ENCODE peak calls at places on chromosomes 13 and 19, in ten cellular contexts. O is transverse colon; U is left ventricle myocardium inferior; Y is prostate gland; L is fibroblast of lung; E is tibial artery; W is CD4-positive, CD25-positive, alpha-beta regulatory T cell; K is mammary epithelial cell; R is Karpas-422; F is lung. M is an unnamed sample. For H3K36me3, the result is how much of the 10 kb centered on the place peaks cover.

GRCh38 chr19:45569619-45570421 is 14.8 kb downstream of the OPA3 start:
- DNase-seq in O (peak), U (peak), Y (peak), L (peak), E (no peak), W (peak), K (no peak), R (peak), F (peak), M (no peak)

GRCh38 chr13:46211521-46212351 is at the start of gene LRRC63:
- DNase-seq in O (peak), U (peak), Y (peak), L (peak), E (peak), W (peak), K (peak), R (peak), F (peak), M (peak)

GRCh38 chr19:27777726-27778125 is 1435.2 kb downstream of the UQCRFS1 start:
- DNase-seq in O (no peak), U (no peak), Y (no peak), L (no peak), E (no peak), W (no peak), K (no peak), R (no peak), F (no peak), M (no peak)

GRCh38 chr13:99072941-99073340 is 95.1 kb upstream of the DOCK9 start:
- DNase-seq in O (no peak), U (no peak), Y (no peak), L (no peak), E (no peak), W (no peak), K (no peak), R (no peak), F (no peak), M (no peak)

GRCh38 chr19:46913852-46914430 is 53.1 kb downstream of the ARHGAP35 start:
- DNase-seq in O (no peak), U (no peak), Y (no peak), L (peak), E (no peak), W (peak), K (peak), R (no peak), F (no peak), M (no peak)

GRCh38 chr19:5145521-5146511 is 176.9 kb downstream of the KDM4B start:
- DNase-seq in O (no peak), U (peak), Y (no peak), L (no peak), E (peak), W (no peak), K (no peak), R (no peak), F (no peak), M (no peak)

GRCh38 chr13:106986033-106986484 is 418.1 kb upstream of the ARGLU1 start:
- DNase-seq in O (no peak), U (peak), Y (no peak), L (peak), E (no peak), W (no peak), K (no peak), R (no peak), F (no peak), M (peak)

GRCh38 chr13:32811297-32811800 is 204.9 kb upstream of the KL start:
- DNase-seq in O (peak), U (no peak), Y (peak), L (no peak), E (no peak), W (peak), K (no peak), R (peak), F (no peak), M (peak)

GRCh38 chr13:101267656-101268055 is 148.7 kb downstream of the NALCN start:
- DNase-seq in O (no peak), U (no peak), Y (no peak), L (no peak), E (no peak), W (no peak), K (peak), R (no peak), F (no peak), M (no peak)

GRCh38 chr19:18605546-18606280 is 886 bp downstream of the CRLF1 start:
- DNase-seq in O (no peak), U (no peak), Y (no peak), L (no peak), E (no peak), W (no peak), K (no peak), R (no peak), F (no peak), M (no peak)

GRCh38 chr19:18604820-18605159 is 1.8 kb downstream of the CRLF1 start:
- DNase-seq in O (no peak), U (no peak), Y (no peak), L (no peak), E (no peak), W (no peak), K (no peak), R (no peak), F (no peak), M (no peak)

GRCh38 chr19:18603958-18604819 is 2.4 kb downstream of the CRLF1 start:
- DNase-seq in O (no peak), U (no peak), Y (no peak), L (no peak), E (peak), W (no peak), K (no peak), R (no peak), F (no peak), M (no peak)

GRCh38 chr19:18606281-18607221 is at the start of gene CRLF1:
- DNase-seq in O (no peak), U (no peak), Y (no peak), L (no peak), E (no peak), W (no peak), K (no peak), R (no peak), F (no peak), M (no peak)

GRCh38 chr19:18605196-18605545 is 1.4 kb downstream of the CRLF1 start:
- DNase-seq in O (no peak), U (no peak), Y (no peak), L (no peak), E (no peak), W (no peak), K (no peak), R (no peak), F (no peak), M (no peak)
- H3K36me3 ChIP-seq in O (under half), U (under half), Y (under half), L (under half), E (under half), W (under half), K (under half), R (under half), F (under half), M (under half)

GRCh38 chr13:20058476-20058875 is 99.9 kb downstream of the ZMYM2 start:
- DNase-seq in O (no peak), U (no peak), Y (no peak), L (no peak), E (no peak), W (no peak), K (no peak), R (no peak), F (no peak), M (no peak)

GRCh38 chr13:20057214-20057613 is 98.7 kb downstream of the ZMYM2 start:
- DNase-seq in O (no peak), U (no peak), Y (no peak), L (no peak), E (no peak), W (no peak), K (no peak), R (no peak), F (no peak), M (no peak)

GRCh38 chr13:20054586-20054985 is 96.1 kb downstream of the ZMYM2 start:
- DNase-seq in O (no peak), U (no peak), Y (no peak), L (no peak), E (no peak), W (no peak), K (no peak), R (no peak), F (no peak), M (no peak)

GRCh38 chr13:20053891-20054290 is 95.4 kb downstream of the ZMYM2 start:
- DNase-seq in O (no peak), U (no peak), Y (no peak), L (no peak), E (no peak), W (no peak), K (no peak), R (no peak), F (no peak), M (no peak)

DNA sequence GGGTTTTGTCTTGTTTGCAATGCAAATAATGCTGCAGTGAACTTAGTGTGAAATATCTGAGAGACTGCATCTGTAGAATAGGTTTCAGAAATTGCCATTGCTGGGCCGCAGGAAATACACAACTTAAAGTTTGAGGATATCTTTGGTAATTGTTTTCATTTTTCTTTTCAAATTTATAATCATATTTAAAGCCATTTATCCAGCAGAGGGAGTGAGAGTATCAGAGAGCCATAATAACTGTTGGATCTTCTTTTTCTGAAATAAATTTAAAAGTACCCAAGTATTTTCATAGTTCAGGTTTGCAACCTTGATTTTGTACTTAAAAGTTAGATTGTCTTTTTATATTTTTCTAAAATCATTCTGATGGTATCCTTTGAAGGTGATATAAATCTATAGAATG is 99.4 kb downstream of the ZMYM2 start:
- DNase-seq in O (no peak), U (no peak), Y (no peak), L (no peak), E (no peak), W (no peak), K (no peak), R (no peak), F (no peak), M (no peak)
- H3K36me3 ChIP-seq in O (under half), U (half or more), Y (under half), L (under half), E (under half), W (half or more), K (under half), R (half or more), F (under half), M (under half)

DNA sequence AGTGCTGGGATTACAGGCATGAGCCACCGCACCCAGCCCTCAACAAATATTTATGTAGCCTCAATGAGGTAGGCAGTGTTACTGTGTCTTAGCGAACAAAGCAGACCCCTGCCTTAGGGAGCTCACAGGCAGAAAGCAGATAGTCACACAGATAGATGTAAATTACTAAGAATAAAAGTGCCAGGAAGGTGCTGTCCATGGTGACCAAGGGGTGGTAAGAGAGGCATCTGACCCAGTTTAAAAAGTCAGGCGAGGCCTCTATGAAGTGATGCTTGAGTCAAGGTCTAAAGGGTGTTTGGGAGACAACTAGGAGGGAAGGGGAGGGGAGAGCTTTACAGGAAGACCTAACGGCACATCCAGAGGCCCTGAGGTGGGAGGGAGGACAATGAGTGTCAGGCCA is 12.4 kb upstream of the CACNG7 start:
- DNase-seq in O (no peak), U (no peak), Y (no peak), L (no peak), E (no peak), W (no peak), K (no peak), R (no peak), F (no peak), M (no peak)
- H3K36me3 ChIP-seq in O (under half), U (under half), Y (under half), L (under half), E (under half), W (under half), K (under half), R (under half), F (under half), M (under half)

GRCh38 chr19:41745761-41746160 is 9.6 kb upstream of the CEACAM6 start:
- DNase-seq in O (no peak), U (no peak), Y (no peak), L (no peak), E (no peak), W (no peak), K (no peak), R (no peak), F (no peak), M (no peak)

GRCh38 chr19:41741244-41741554 is 14.1 kb upstream of the CEACAM6 start:
- DNase-seq in O (no peak), U (no peak), Y (no peak), L (no peak), E (no peak), W (no peak), K (no peak), R (no peak), F (no peak), M (no peak)

GRCh38 chr19:41739361-41739760 is 16.0 kb upstream of the CEACAM6 start:
- DNase-seq in O (no peak), U (no peak), Y (no peak), L (no peak), E (no peak), W (no peak), K (no peak), R (no peak), F (no peak), M (no peak)

GRCh38 chr19:41744850-41745249 is 10.5 kb upstream of the CEACAM6 start:
- DNase-seq in O (peak), U (no peak), Y (no peak), L (no peak), E (no peak), W (peak), K (no peak), R (no peak), F (no peak), M (no peak)

DNA sequence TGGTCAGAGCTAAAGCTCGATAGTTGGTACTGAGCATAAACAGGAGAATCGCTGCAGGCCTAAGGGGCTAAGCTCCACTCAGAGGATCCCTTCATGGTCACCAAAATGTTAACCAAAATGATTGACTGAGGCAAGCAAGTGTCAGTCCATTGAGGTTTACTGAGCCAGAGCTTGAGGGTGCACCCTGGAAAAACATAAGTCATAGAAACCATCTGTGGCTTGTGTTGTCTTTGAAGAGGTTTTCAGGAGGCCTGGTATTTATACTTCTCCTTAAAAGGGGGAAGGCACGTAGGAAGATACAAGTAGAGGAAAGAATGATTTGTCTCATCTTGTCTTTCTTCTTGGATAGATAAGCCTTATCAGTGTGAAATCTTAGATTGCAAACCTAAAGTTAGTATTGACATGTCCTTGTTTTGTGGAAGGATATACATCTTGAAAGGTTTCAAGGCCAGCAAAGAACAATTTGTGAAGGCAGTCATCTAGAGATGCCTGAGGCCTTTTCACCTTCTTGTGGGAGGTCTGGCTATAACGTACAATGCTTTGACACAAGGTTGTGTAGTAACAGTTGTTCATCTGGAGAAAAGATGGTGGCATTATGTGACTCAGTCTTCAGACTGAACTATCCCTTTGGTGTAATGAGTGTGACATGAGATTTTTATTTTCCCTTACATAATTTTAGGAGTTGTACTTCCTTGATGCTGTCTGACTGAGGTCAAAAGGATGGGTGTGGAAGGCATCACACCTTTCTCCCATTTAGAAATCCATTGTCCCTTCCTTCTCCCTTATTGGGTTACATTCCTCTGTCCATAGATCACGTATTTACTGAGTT is 14.7 kb upstream of the CEACAM6 start:
- DNase-seq in O (no peak), U (no peak), Y (no peak), L (no peak), E (no peak), W (no peak), K (no peak), R (no peak), F (no peak), M (no peak)
- H3K36me3 ChIP-seq in O (under half), U (under half), Y (under half), L (under half), E (under half), W (under half), K (under half), R (under half), F (under half), M (under half)

DNA sequence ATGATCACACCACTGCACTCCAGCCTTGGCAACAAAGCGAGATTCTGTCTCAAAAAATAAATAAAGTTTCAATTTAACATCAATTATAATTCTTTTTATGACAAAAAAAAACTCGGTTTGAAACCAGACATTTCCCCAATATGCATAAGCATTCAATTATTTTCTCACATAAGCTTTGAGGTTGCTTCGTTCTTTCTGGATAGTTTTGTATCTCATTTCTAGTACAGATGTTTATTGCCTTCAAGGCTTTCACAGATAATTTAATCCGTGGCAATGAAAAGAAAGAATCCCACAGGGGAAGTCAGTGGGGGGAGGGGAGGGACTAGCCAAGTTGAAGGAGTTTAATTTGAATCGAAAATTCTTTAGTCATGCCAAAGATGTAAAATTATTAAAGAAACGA is 29.6 kb upstream of the TSC22D1 start:
- DNase-seq in O (no peak), U (no peak), Y (no peak), L (no peak), E (no peak), W (no peak), K (no peak), R (no peak), F (no peak), M (no peak)
- H3K36me3 ChIP-seq in O (under half), U (under half), Y (under half), L (under half), E (under half), W (under half), K (under half), R (under half), F (under half), M (under half)

M was measured in brain microvascular endothelial cell.